ENCODE peak calls at places on chromosomes 13 and 19, in six cellular contexts. O is NT2/D1, D is fibroblast of lung, X is spleen, E is cardiac muscle cell, N is mucosa of descending colon. G is an unnamed sample.

GRCh38 chr13:24226762-24227161 is 66.2 kb downstream of the SPATA13 start:
- DNase-seq in O (no peak), D (no peak), X (no peak), E (no peak), N (no peak), G (no peak)

GRCh38 chr13:80171096-80171495 is 169.8 kb downstream of the SPRY2 start:
- DNase-seq in O (no peak), D (no peak), X (no peak), E (no peak), N (no peak), G (no peak)

GRCh38 chr13:51063909-51064308 is 47.2 kb downstream of the C13orf42 start:
- DNase-seq in O (no peak), D (no peak), X (no peak), E (no peak), N (no peak), G (no peak)

GRCh38 chr19:39199025-39199424 is 2.3 kb downstream of the NCCRP1 start:
- DNase-seq in O (no peak), D (peak; percentile 26), X (no peak), E (peak; percentile 81), N (no peak), G (peak; percentile 59)

GRCh38 chr13:104823709-104824108 is 1711.8 kb downstream of the EFNB2 start:
- DNase-seq in O (no peak), D (no peak), X (no peak), E (no peak), N (no peak), G (no peak)

GRCh38 chr19:38388310-38389100 is at the start of gene SPRED3:
- DNase-seq in O (peak; percentile 33), D (peak; percentile 79), X (no peak), E (peak; percentile 62), N (no peak), G (peak; percentile 55)

GRCh38 chr19:18940791-18941627 is at the start of gene HOMER3:
- DNase-seq in O (no peak), D (peak; percentile 38), X (peak; percentile 95), E (peak; percentile 72), N (peak; percentile 89), G (peak; percentile 87)

GRCh38 chr13:40666905-40667621 is 622 bp upstream of the FOXO1 start:
- DNase-seq in O (no peak), D (no peak), X (peak; percentile 94), E (no peak), N (peak; percentile 72), G (peak; percentile 24)

GRCh38 chr19:33060586-33060985 is 4.1 kb downstream of the RHPN2 start:
- DNase-seq in O (no peak), D (no peak), X (no peak), E (no peak), N (no peak), G (no peak)

GRCh38 chr19:572891-573825 is 762 bp downstream of the BSG start:
- DNase-seq in O (no peak), D (peak; percentile 45), X (peak; percentile 91), E (peak; percentile 64), N (peak; percentile 75), G (no peak)

GRCh38 chr19:9323557-9323918 is 441 bp upstream of the ZNF559 start:
- DNase-seq in O (peak; percentile 69), D (peak; percentile 86), X (peak; percentile 81), E (peak; percentile 91), N (no peak), G (peak; percentile 76)

DNA sequence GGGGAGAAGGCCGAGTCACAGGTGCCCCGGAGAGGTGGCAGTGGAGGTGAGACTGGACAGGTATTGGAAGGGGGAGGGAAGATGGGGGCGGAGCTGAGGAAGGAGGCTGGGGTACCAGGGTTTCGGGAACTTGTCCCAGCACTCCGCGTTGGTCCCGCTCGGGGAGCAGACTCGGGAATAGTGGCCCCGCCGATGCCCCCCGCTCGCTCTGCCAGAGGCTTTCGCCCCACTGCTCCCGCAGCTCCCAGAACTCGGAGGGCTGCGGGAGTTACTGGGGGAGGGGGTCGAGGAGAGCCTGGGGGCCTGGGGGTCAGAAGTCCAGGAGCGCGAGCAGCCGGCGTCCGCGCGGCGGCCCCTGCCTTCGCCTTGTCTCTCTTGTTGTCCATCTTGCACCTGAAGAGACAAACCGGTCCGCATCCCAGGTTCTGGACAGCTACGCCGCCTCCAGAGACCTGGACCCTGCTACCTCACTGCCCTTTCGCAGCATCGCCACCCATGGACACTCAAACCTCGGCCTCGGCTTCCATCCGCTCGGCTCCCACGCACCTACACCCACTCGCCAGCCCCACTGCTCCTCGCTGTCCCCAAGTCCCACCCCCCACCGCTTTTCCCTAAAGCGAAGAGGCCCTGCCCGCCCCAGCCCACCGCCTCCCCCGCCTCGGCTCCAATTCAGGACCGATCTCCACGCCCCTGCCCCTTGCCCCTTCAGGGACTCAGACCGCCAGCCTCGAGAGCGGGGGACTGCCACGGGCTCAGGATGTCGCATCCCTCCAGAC is 698 bp downstream of the PRR36 start:
- DNase-seq in O (no peak), D (no peak), X (no peak), E (no peak), N (no peak), G (no peak)
- H3K4me3 ChIP-seq in O (peak overlapping the region; percentile 67), D (no peak overlapping the region), X (no peak overlapping the region), E (peak overlapping the region; percentile 49), N (no peak overlapping the region), G (peak overlapping the region; percentile 66)

GRCh38 chr19:11096210-11096841 is 7.1 kb downstream of the LDLR start:
- DNase-seq in O (no peak), D (peak; percentile 77), X (no peak), E (peak; percentile 85), N (no peak), G (no peak)
- H3K4me3 ChIP-seq in O (no peak overlapping the region), D (no peak overlapping the region), X (no peak overlapping the region), E (no peak overlapping the region), N (no peak overlapping the region), G (no peak overlapping the region)

GRCh38 chr13:33525759-33526158 is 240.2 kb upstream of the STARD13 start:
- DNase-seq in O (no peak), D (no peak), X (no peak), E (no peak), N (no peak), G (no peak)

GRCh38 chr13:33520480-33520839 is 234.9 kb upstream of the STARD13 start:
- DNase-seq in O (no peak), D (no peak), X (no peak), E (no peak), N (no peak), G (no peak)

GRCh38 chr13:33519561-33520479 is 234.3 kb upstream of the STARD13 start:
- DNase-seq in O (no peak), D (peak; percentile 98), X (no peak), E (peak; percentile 84), N (no peak), G (no peak)

GRCh38 chr13:33526718-33527117 is 241.2 kb upstream of the STARD13 start:
- DNase-seq in O (no peak), D (no peak), X (no peak), E (no peak), N (no peak), G (no peak)

DNA sequence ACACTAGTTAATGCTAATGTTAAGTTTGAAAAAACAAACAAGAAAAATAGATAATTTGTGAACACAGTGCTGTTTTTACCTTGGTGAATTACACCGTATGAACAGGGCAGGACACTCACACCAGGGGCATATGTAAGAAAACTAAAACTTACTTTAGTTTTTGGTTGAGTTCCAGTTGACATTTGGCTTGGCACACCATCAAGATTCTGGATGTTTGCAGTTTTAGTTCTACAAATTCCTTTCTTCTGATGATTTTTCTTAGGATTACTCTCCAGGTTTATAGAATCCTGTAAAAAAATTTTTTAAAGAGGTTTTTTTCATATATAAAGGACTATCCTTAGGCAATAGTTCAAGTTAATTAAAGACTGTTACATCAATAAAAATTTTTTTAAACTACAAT is 238.5 kb upstream of the STARD13 start:
- DNase-seq in O (no peak), D (peak; percentile 92), X (no peak), E (peak; percentile 89), N (no peak), G (no peak)
- H3K4me3 ChIP-seq in O (no peak overlapping the region), D (no peak overlapping the region), X (no peak overlapping the region), E (no peak overlapping the region), N (no peak overlapping the region), G (no peak overlapping the region)

DNA sequence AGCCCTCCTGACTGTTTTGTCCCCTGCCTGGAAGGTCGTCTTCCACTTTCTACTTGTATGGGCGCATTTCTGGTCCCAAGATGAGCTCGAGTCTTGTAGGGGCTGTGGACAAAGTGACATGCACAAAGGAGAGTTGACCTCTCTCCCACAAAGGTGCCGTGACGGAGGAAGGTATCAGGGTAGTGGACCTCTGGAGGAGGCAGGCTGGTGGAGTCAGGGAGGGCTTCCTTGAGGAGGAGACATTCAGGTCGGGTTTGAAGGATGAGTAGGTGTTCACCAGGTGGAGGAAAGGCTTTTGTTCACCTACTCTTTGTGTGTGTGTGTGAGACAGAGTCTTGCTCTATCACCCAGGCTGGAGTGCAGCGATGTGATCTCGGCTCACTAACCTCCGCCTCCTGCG is 1.7 kb downstream of the CYTH2 start:
- DNase-seq in O (no peak), D (no peak), X (no peak), E (no peak), N (no peak), G (no peak)
- H3K4me3 ChIP-seq in O (no peak overlapping the region), D (peak overlapping the region; percentile 91), X (peak overlapping the region; percentile 83), E (no peak overlapping the region), N (no peak overlapping the region), G (no peak overlapping the region)

GRCh38 chr19:44968670-44969069 is 13.5 kb downstream of the CLPTM1 start:
- DNase-seq in O (no peak), D (no peak), X (no peak), E (no peak), N (no peak), G (no peak)
- H3K4me3 ChIP-seq in O (no peak overlapping the region), D (no peak overlapping the region), X (no peak overlapping the region), E (no peak overlapping the region), N (no peak overlapping the region), G (no peak overlapping the region)

GRCh38 chr19:3813473-3814392 is 27.6 kb upstream of the MATK start:
- DNase-seq in O (no peak), D (no peak), X (no peak), E (no peak), N (no peak), G (no peak)
- H3K4me3 ChIP-seq in O (no peak overlapping the region), D (no peak overlapping the region), X (no peak overlapping the region), E (no peak overlapping the region), N (no peak overlapping the region), G (no peak overlapping the region)

DNA sequence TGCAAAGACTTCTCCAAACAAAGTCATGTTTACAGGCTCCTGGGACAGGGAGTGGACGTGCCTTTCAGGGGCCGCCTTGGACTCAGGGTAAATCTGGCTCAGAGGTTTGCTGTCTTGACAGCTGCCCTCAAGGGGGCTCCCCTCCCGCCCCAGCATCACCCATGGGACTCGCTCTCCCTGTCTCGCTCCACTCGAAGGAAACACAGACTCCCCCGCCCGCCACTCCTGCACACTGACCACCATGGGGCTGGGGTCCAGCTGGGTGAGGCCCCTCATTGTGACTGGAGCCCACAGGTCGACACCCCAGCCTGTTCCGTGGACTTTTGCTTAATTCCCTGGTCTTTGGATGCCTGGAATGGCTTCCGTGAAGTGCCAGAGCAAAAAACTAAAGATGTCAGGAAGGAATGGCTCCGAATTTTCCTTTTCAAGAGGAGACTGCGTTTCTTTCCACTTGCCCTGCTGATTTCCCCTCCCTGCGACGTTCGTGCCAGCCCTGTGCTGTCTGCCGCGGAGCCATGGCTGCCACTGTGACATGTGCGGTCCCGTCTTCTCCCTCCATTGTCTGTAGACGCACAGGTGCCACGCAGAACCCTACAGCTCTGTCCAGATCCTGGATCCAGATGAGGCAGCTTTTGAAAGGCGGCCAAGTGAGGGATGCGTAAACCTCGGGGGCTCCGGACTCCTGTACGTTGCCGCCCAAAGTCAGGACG is 48.6 kb downstream of the MCF2L start:
- DNase-seq in O (no peak), D (no peak), X (no peak), E (no peak), N (no peak), G (no peak)
- H3K4me3 ChIP-seq in O (no peak overlapping the region), D (no peak overlapping the region), X (no peak overlapping the region), E (no peak overlapping the region), N (no peak overlapping the region), G (no peak overlapping the region)

G was measured in BE2C.